ENCODE peak calls at places on chromosomes 12 and 14, in seven cellular contexts. C is heart right ventricle; D is CD8-positive, alpha-beta memory T cell; F is endodermal cell; K is esophagus squamous epithelium; R is PC-3; T is left ventricle myocardium inferior. L is an unnamed sample.

GRCh38 chr12:100372846-100373245 is 16.0 kb downstream of the SLC17A8 start:
- DNase-seq in C (no peak), D (no peak), F (peak; percentile 76), K (no peak), R (no peak), T (no peak), L (no peak)

GRCh38 chr12:84785281-84785680 is 127.3 kb downstream of the SLC6A15 start:
- DNase-seq in C (no peak), D (no peak), F (no peak), K (no peak), R (no peak), T (no peak), L (no peak)

GRCh38 chr14:95507174-95507573 is 9.3 kb downstream of the SYNE3 start:
- DNase-seq in C (peak; percentile 75), D (no peak), F (no peak), K (no peak), R (peak; percentile 98), T (peak; percentile 64), L (no peak)

GRCh38 chr12:45363903-45364302 is 148.0 kb downstream of the ANO6 start:
- DNase-seq in C (no peak), D (no peak), F (no peak), K (no peak), R (no peak), T (no peak), L (no peak)

GRCh38 chr14:73789996-73790581 is 61.5 kb upstream of the PTGR2 start:
- DNase-seq in C (peak; percentile 85), D (no peak), F (no peak), K (no peak), R (peak; percentile 53), T (peak; percentile 63), L (no peak)

GRCh38 chr12:5965950-5966383 is 20.9 kb upstream of the ANO2 start:
- DNase-seq in C (no peak), D (peak; percentile 24), F (peak; percentile 93), K (no peak), R (peak; percentile 54), T (peak; percentile 29), L (no peak)

GRCh38 chr14:70884595-70885342 is 22.5 kb upstream of the PCNX1 start:
- DNase-seq in C (no peak), D (no peak), F (no peak), K (no peak), R (no peak), T (no peak), L (no peak)

GRCh38 chr14:77947372-77947771 is 147.5 kb downstream of the ADCK1 start:
- DNase-seq in C (no peak), D (no peak), F (no peak), K (no peak), R (no peak), T (no peak), L (no peak)

GRCh38 chr12:84305144-84305543 is 607.5 kb downstream of the SLC6A15 start:
- DNase-seq in C (no peak), D (no peak), F (no peak), K (no peak), R (no peak), T (no peak), L (no peak)

GRCh38 chr14:20454359-20454644 is 310 bp downstream of the OSGEP start:
- DNase-seq in C (no peak), D (peak; percentile 90), F (no peak), K (no peak), R (peak; percentile 90), T (no peak), L (peak; percentile 88)

GRCh38 chr12:6124411-6125151 is at the start of gene VWF:
- DNase-seq in C (peak; percentile 55), D (no peak), F (peak; percentile 88), K (no peak), R (no peak), T (no peak), L (no peak)

GRCh38 chr12:57242691-57243454 is 8.1 kb downstream of the STAC3 start:
- DNase-seq in C (peak; percentile 46), D (peak; percentile 58), F (peak; percentile 99), K (no peak), R (peak; percentile 68), T (no peak), L (peak; percentile 67)

GRCh38 chr12:56808954-56809353 is 45.8 kb downstream of the HSD17B6 start:
- DNase-seq in C (no peak), D (no peak), F (no peak), K (no peak), R (peak; percentile 86), T (no peak), L (no peak)

GRCh38 chr12:69392146-69392928 is 32.8 kb downstream of the YEATS4 start:
- DNase-seq in C (no peak), D (no peak), F (no peak), K (no peak), R (no peak), T (no peak), L (no peak)

GRCh38 chr14:35807131-35807961 is 1.7 kb downstream of the RALGAPA1 start:
- DNase-seq in C (no peak), D (no peak), F (no peak), K (no peak), R (no peak), T (no peak), L (no peak)

GRCh38 chr12:117202033-117202432 is 11.8 kb upstream of the FBXO21 start:
- DNase-seq in C (no peak), D (no peak), F (no peak), K (no peak), R (no peak), T (no peak), L (no peak)

GRCh38 chr12:39464976-39465375 is 22.1 kb upstream of the KIF21A start:
- DNase-seq in C (no peak), D (no peak), F (no peak), K (no peak), R (no peak), T (no peak), L (no peak)

GRCh38 chr14:89445252-89445973 is 28.4 kb upstream of the FOXN3 start:
- DNase-seq in C (no peak), D (no peak), F (no peak), K (no peak), R (no peak), T (no peak), L (no peak)

GRCh38 chr14:94074534-94074933 is 6.5 kb downstream of the DDX24 start:
- DNase-seq in C (no peak), D (no peak), F (no peak), K (no peak), R (no peak), T (no peak), L (no peak)
- H3K4me3 ChIP-seq in C (no peak overlapping the region), D (no peak overlapping the region), F (peak overlapping the region; percentile 65), K (no peak overlapping the region), R (no peak overlapping the region), T (no peak overlapping the region), L (no peak overlapping the region)

DNA sequence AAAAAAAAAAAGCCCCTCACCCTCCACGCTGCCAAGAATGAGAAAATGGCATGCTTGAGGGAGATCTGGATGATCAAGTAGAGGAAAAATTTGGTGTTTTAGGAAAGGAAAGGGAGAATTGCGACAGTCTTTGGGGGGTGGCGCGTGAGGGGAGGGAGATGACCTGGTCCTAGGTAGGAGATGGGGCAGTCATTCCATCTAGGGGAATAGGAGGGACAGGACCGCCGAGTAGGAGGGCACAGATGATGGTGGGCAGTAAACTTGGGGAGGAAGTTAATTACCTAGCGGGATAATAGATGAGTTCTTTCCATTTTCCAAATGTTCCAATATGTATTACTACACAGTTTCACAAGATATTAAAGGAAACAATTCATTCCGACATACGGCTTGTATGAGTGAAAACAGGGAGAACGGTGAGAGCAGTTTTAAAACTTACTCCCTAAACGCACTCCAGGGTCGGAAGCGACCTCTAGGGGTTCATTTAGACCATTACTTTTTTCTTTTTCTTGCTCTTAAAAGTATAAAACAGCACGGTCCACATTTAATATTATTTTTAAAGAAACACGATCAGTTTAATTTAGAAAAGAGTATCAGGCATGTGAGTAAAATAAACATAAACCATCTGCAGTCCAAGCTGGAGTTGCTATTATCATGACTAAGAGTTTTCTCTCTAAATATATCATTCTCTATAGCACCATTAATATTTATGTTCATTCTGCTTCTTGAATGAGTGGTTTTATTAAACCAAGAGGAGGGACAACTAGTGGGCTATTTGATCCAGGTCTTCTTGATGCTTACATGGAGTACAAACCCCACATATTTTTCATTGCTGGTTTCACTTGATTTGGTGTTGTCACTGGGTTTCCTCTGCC is 3.0 kb upstream of the FNTB start:
- DNase-seq in C (peak; percentile 29), D (peak; percentile 55), F (no peak), K (no peak), R (peak; percentile 73), T (no peak), L (peak; percentile 63)
- H3K4me3 ChIP-seq in C (no peak overlapping the region), D (peak overlapping the region; percentile 23), F (no peak overlapping the region), K (no peak overlapping the region), R (peak overlapping the region; percentile 62), T (peak overlapping the region; percentile 44), L (peak overlapping the region; percentile 25)

GRCh38 chr14:28097585-28097984 is 669.0 kb upstream of the FOXG1 start:
- DNase-seq in C (no peak), D (no peak), F (no peak), K (no peak), R (no peak), T (no peak), L (no peak)
- H3K4me3 ChIP-seq in C (no peak overlapping the region), D (no peak overlapping the region), F (no peak overlapping the region), K (no peak overlapping the region), R (no peak overlapping the region), T (no peak overlapping the region), L (no peak overlapping the region)

GRCh38 chr12:76554411-76555225 is 5.0 kb downstream of the OSBPL8 start:
- DNase-seq in C (no peak), D (no peak), F (no peak), K (no peak), R (no peak), T (no peak), L (no peak)
- H3K4me3 ChIP-seq in C (no peak overlapping the region), D (no peak overlapping the region), F (no peak overlapping the region), K (no peak overlapping the region), R (no peak overlapping the region), T (no peak overlapping the region), L (no peak overlapping the region)

GRCh38 chr14:79724934-79725717 is 486.2 kb downstream of the DIO2 start:
- DNase-seq in C (no peak), D (no peak), F (no peak), K (no peak), R (no peak), T (no peak), L (peak; percentile 80)
- H3K4me3 ChIP-seq in C (no peak overlapping the region), D (no peak overlapping the region), F (no peak overlapping the region), K (no peak overlapping the region), R (no peak overlapping the region), T (no peak overlapping the region), L (no peak overlapping the region)

DNA sequence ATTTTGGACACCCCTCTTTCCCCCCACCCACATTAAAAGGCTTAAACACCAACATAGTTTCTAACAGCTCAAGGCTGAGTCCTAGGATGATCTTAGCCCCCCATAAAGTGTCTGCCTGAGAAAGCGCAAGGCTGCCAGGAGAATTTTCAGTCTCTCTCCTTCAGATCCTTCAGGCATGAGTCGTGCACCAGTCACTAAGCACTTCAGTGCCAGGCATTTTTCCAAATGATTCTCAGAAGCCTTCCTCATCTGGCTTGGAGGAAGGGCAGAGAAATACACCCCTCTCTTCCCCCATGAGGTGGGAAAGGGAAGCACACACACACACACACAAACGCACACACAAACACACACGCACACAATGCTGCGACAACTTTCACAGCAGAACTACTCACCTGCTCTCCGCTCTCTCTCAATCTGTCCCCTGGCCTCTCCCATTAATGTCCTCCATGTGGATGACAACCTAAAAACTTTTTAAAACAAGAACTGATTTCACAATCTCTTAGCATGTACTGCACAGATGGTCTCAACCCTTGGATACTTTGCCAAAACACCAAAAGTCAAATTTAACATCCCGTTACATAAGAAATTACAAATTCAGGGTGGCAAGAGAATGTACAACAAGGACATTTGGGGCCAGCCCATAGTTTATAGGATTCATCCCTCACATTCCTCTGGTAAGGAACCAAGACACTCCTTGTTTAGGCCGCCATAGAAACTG is 49.8 kb downstream of the CKAP4 start:
- DNase-seq in C (no peak), D (no peak), F (peak; percentile 29), K (no peak), R (no peak), T (no peak), L (no peak)
- H3K4me3 ChIP-seq in C (no peak overlapping the region), D (no peak overlapping the region), F (no peak overlapping the region), K (no peak overlapping the region), R (no peak overlapping the region), T (no peak overlapping the region), L (no peak overlapping the region)